ENCODE peak calls at places on chromosomes 16 and 17, in seven cellular contexts. B, H, J, F, N, I and Q are unnamed samples.

GRCh38 chr16:58451263-58451662 is 48.7 kb upstream of the NDRG4 start:
- DNase-seq in B (no peak), J (no peak), N (no peak), F (no peak), I (no peak), H (no peak), Q (no peak)

GRCh38 chr16:28923652-28924398 is 1.2 kb downstream of the RABEP2 start:
- DNase-seq in N (peak), B (no peak), I (no peak), J (peak), H (peak), F (no peak), Q (no peak)

GRCh38 chr17:50661795-50662391 is 27.2 kb downstream of the ABCC3 start:
- DNase-seq in J (no peak), H (no peak), B (peak), F (peak), I (no peak), N (no peak), Q (peak)

GRCh38 chr16:55476625-55477533 is 2.1 kb upstream of the MMP2 start:
- DNase-seq in H (no peak), N (no peak), J (no peak), I (no peak), B (no peak), F (no peak), Q (no peak)

GRCh38 chr16:73350707-73351452 is 303.0 kb upstream of the ZFHX3 start:
- DNase-seq in I (peak), B (no peak), N (peak), F (no peak), J (no peak), H (no peak), Q (no peak)

GRCh38 chr17:51050291-51051033 is 70.2 kb downstream of the SPAG9 start:
- DNase-seq in B (no peak), H (peak), I (no peak), N (no peak), J (peak), F (no peak), Q (no peak)

GRCh38 chr17:61335845-61336655 is 63.6 kb upstream of the TBX2 start:
- DNase-seq in I (peak), N (no peak), F (no peak), J (no peak), H (no peak), B (peak), Q (no peak)

GRCh38 chr16:15644306-15644961 is 1.5 kb upstream of the MARF1 start:
- DNase-seq in N (no peak), H (no peak), J (no peak), B (no peak), I (no peak), F (no peak), Q (no peak)

GRCh38 chr16:66919569-66920472 is 1.1 kb upstream of the CDH16 start:
- DNase-seq in H (no peak), N (peak), B (no peak), F (no peak), J (no peak), I (no peak), Q (no peak)

GRCh38 chr17:43338886-43339516 is 59.8 kb upstream of the ARL4D start:
- DNase-seq in J (no peak), H (peak), I (peak), N (peak), F (no peak), B (no peak), Q (peak)

GRCh38 chr16:55512941-55513340 is 4.1 kb downstream of the LPCAT2 start:
- DNase-seq in I (no peak), J (no peak), N (no peak), B (no peak), F (no peak), H (no peak), Q (no peak)

GRCh38 chr17:45305532-45306087 is 11.2 kb downstream of the MAP3K14 start:
- DNase-seq in N (no peak), B (no peak), I (no peak), J (no peak), F (no peak), H (no peak), Q (no peak)

GRCh38 chr16:28491080-28491969 is 549 bp downstream of the CLN3 start:
- DNase-seq in B (no peak), J (no peak), H (no peak), N (peak), I (peak), F (no peak), Q (peak)

GRCh38 chr17:73748521-73748920 is 104.3 kb upstream of the SDK2 start:
- DNase-seq in B (no peak), I (no peak), J (no peak), N (no peak), H (no peak), F (no peak), Q (no peak)

GRCh38 chr16:72198021-72198420 is 26.1 kb upstream of the PMFBP1 start:
- DNase-seq in J (no peak), N (no peak), H (no peak), F (peak), B (peak), I (no peak), Q (no peak)

GRCh38 chr17:4101127-4101798 is 41.6 kb downstream of the ZZEF1 start:
- DNase-seq in J (peak), H (peak), F (peak), N (no peak), I (no peak), B (no peak), Q (no peak)

GRCh38 chr17:64994281-64994680 is 62.3 kb downstream of the GNA13 start:
- DNase-seq in N (no peak), J (no peak), H (no peak), F (no peak), B (no peak), I (no peak), Q (no peak)

GRCh38 chr16:75385507-75386152 is 47.7 kb downstream of the CFDP1 start:
- DNase-seq in B (peak), I (no peak), J (peak), N (peak), F (no peak), H (peak), Q (no peak)

GRCh38 chr16:85528528-85529387 is 84.4 kb upstream of the GSE1 start:
- DNase-seq in J (peak), H (peak), B (no peak), F (no peak), N (no peak), I (no peak), Q (peak)

GRCh38 chr16:85448557-85449194 is 164.4 kb upstream of the GSE1 start:
- DNase-seq in J (peak), I (peak), F (no peak), H (peak), N (no peak), B (no peak), Q (no peak)

GRCh38 chr16:47136101-47136820 is 7.5 kb downstream of the NETO2 start:
- DNase-seq in F (no peak), H (no peak), N (no peak), J (peak), B (no peak), I (no peak), Q (no peak)

DNA sequence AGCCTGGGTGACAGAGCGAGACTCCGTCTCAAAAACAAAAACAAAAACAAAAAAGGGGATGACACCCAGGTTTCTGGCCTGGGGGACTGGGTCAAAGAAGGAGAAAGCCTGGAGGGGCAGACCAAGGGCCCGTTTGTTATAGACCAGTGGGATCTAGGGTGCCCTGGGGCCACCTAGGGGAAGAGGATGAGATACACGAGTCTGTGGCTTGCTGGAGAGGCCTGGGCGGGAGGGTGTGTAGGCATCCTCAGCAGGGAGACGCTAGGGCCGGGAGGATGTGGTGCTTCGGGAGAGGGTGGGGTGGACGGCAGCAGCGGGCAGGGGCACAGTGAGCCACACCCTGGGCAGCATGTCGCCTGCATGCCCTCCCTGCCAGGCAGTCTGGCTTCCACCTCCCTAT is 17.1 kb upstream of the CRK start:
- DNase-seq in N (no peak), I (no peak), B (no peak), J (no peak), F (no peak), H (no peak), Q (no peak)
- TF ChIP-seq CTCF in N (no peak), I (no peak), B (peak), J (no peak), F (no peak), H (no peak), Q (no peak)

DNA sequence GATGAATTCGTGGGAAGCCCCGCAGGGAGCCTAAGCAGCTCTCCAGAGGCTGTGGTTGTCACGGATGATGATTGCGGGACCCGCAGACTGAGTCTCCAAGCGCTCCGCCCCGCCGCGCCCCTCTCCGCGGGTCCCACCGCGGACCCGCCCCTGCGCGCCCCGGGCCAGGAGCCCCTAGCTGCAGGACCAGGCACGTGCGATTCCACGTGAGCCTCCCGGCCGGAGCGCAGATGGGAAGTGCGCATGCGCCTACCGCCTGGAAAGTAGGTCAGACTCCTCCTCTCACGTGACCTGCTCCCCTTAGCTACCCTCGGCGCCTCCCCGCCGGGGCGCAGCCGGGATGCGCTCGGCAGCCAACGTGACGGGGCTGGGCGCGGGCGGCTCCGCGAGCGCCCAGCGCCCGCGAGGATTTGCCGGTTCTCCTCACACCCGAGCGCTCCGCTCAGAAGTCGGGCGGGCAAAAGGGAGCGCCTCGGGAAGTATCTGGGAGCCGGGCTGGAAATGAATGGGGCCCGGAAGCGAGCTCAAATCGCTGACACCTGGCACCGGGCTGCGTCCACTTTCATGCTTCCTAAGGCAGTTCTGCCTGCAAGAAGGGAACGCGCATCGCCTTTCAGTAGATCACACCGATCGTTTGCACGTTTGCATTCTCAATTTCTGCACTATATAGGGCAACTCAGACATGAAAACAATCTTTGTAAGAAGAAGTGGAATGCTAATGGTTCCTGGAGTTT is 26.4 kb upstream of the HLF start:
- DNase-seq in I (peak), F (peak), J (peak), N (peak), H (peak), B (peak), Q (peak)
- TF ChIP-seq CTCF in I (no peak), F (no peak), J (no peak), N (no peak), H (no peak), B (no peak), Q (no peak)

GRCh38 chr16:81429045-81429521 is 15.5 kb upstream of the CMIP start:
- DNase-seq in H (peak), B (no peak), F (no peak), N (peak), I (peak), J (no peak), Q (peak)
- TF ChIP-seq CTCF in H (peak), B (peak), F (peak), N (peak), I (peak), J (no peak), Q (peak)

GRCh38 chr16:14015948-14016347 is 55.2 kb upstream of the MRTFB start:
- DNase-seq in H (no peak), J (no peak), N (no peak), I (no peak), F (peak), B (no peak), Q (no peak)
- TF ChIP-seq CTCF in H (no peak), J (no peak), N (no peak), I (no peak), F (no peak), B (no peak), Q (no peak)

DNA sequence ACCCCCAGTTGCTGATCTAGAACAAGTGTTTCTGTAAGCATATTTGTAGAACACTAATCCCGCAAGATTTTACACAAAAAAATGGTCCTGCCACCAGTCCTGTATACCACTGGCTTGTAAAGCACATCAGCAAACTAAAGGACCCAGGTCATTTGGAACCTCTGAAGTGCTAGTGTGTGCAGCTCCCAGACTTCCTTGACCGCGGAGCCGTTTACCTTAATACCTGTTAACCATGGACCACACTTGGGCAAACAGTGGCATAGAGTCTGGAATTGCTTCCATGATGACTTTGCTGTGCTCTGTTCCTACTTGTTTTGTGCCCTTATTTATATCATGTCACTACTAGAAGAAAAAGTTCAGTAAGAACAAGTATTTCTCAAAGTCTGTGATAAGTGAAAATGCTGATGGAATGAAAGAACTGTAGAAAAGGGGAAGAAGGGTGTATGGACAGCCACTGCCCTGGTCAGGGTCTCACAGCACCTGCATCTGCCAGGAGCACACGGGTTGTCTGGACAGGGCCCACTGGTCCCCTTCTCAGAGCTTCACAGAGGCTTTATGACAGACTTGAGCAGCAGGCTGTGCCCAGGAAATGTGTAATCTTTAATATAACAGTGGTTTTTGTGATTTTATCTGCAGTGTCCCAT is 29.3 kb downstream of the ALDH3A2 start:
- DNase-seq in N (no peak), I (no peak), J (no peak), H (no peak), F (no peak), B (no peak), Q (no peak)
- TF ChIP-seq CTCF in N (no peak), I (no peak), J (no peak), H (no peak), F (no peak), B (no peak), Q (no peak)